ENCODE peak calls at places on chromosome 21, in eight cellular contexts. Y, T, C, H, N, G, Q and K are unnamed samples.

GRCh38 chr21:33566514-33566913 is 22.0 kb downstream of the DONSON start:
- DNase-seq in T (no peak), N (no peak), G (no peak), H (no peak), C (no peak), Q (no peak), Y (no peak), K (no peak)

GRCh38 chr21:29538115-29538514 is 239.4 kb downstream of the BACH1 start:
- DNase-seq in Q (no peak), Y (no peak), H (no peak), C (no peak), G (no peak), T (no peak), N (no peak), K (no peak)

GRCh38 chr21:36803051-36803709 is 104.3 kb downstream of the SIM2 start:
- DNase-seq in G (no peak), T (no peak), Y (no peak), H (no peak), Q (no peak), N (no peak), C (no peak), K (no peak)

GRCh38 chr21:38965910-38966504 is 160.3 kb downstream of the ETS2 start:
- DNase-seq in C (no peak), H (no peak), T (no peak), N (peak; percentile 88), Y (peak; percentile 53), Q (no peak), G (no peak), K (peak; percentile 82)

GRCh38 chr21:42779431-42779861 is 99.9 kb downstream of the WDR4 start:
- DNase-seq in N (no peak), H (no peak), T (no peak), Q (no peak), C (no peak), Y (no peak), G (no peak), K (no peak)

GRCh38 chr21:33230518-33231324 is 983 bp downstream of the IFNAR2 start:
- DNase-seq in N (peak; percentile 54), C (peak; percentile 40), Y (no peak), Q (peak; percentile 20), H (peak; percentile 25), G (peak; percentile 51), T (peak; percentile 63), K (no peak)

GRCh38 chr21:36207577-36208320 is 51.1 kb downstream of the DOP1B start:
- DNase-seq in T (no peak), N (no peak), Q (no peak), H (peak; percentile 90), Y (no peak), G (no peak), C (no peak), K (no peak)

GRCh38 chr21:33750017-33750416 is 107.7 kb downstream of the ITSN1 start:
- DNase-seq in H (no peak), T (no peak), C (no peak), G (no peak), Q (no peak), N (no peak), Y (no peak), K (no peak)

GRCh38 chr21:35303085-35303484 is 254.0 kb upstream of the RUNX1 start:
- DNase-seq in C (no peak), H (peak; percentile 98), G (no peak), Q (no peak), Y (no peak), T (no peak), N (no peak), K (no peak)